ENCODE peak calls at places on chromosomes 5 and 9, in eight cellular contexts. L, E, A, S, N, X, Y and J are unnamed samples.

GRCh38 chr9:81268048-81268447 is 421.3 kb downstream of the TLE1 start:
- DNase-seq in L (no peak), E (no peak), A (no peak), S (no peak), N (no peak), X (no peak), Y (no peak), J (no peak)

GRCh38 chr9:74071502-74071901 is 425.6 kb upstream of the RORB start:
- DNase-seq in L (no peak), E (no peak), A (no peak), S (no peak), N (no peak), X (no peak), Y (no peak), J (no peak)

GRCh38 chr5:172901012-172901780 is 58.0 kb upstream of the RPL26L1 start:
- DNase-seq in L (peak), E (no peak), A (no peak), S (no peak), N (no peak), X (no peak), Y (no peak), J (no peak)

GRCh38 chr9:87497604-87498045 is at the start of gene DAPK1:
- DNase-seq in L (peak), E (peak), A (peak), S (peak), N (no peak), X (peak), Y (peak), J (peak)

GRCh38 chr9:33366979-33367480 is 35.3 kb downstream of the AQP7 start:
- DNase-seq in L (no peak), E (no peak), A (no peak), S (no peak), N (no peak), X (no peak), Y (no peak), J (no peak)

GRCh38 chr5:54610197-54610898 is 92.8 kb downstream of the SNX18 start:
- DNase-seq in L (no peak), E (peak), A (no peak), S (no peak), N (no peak), X (peak), Y (no peak), J (no peak)

GRCh38 chr5:177123789-177124485 is 9.6 kb upstream of the NSD1 start:
- DNase-seq in L (no peak), E (no peak), A (no peak), S (no peak), N (no peak), X (no peak), Y (no peak), J (no peak)

GRCh38 chr5:175457466-175457865 is 13.5 kb upstream of the DRD1 start:
- DNase-seq in L (no peak), E (no peak), A (no peak), S (no peak), N (no peak), X (no peak), Y (no peak), J (peak)

GRCh38 chr9:114006155-114006550 is 71.9 kb downstream of the AMBP start:
- DNase-seq in L (no peak), E (no peak), A (no peak), S (no peak), N (no peak), X (no peak), Y (no peak), J (no peak)

GRCh38 chr5:149203896-149204544 is 62.7 kb downstream of the ABLIM3 start:
- DNase-seq in L (no peak), E (no peak), A (no peak), S (no peak), N (no peak), X (no peak), Y (peak), J (no peak)